ENCODE peak calls at places on chromosomes 3 and 15, in six cellular contexts. B is H1, I is K562, J is COR-L47, Y is WTC11, M is T-helper 9 cell. V is an unnamed sample.

GRCh38 chr3:52481819-52482521 is 13.2 kb upstream of the STAB1 start:
- DNase-seq in B (peak; percentile 51), I (peak; percentile 63), J (no peak), Y (peak; percentile 89), M (peak; percentile 24), V (no peak)

GRCh38 chr3:131699001-131699400 is 196.2 kb upstream of the MRPL3 start:
- DNase-seq in B (no peak), I (no peak), J (no peak), Y (no peak), M (no peak), V (no peak)

GRCh38 chr3:69420781-69421520 is 35.1 kb upstream of the FRMD4B start:
- DNase-seq in B (no peak), I (no peak), J (no peak), Y (no peak), M (no peak), V (no peak)

GRCh38 chr3:41716391-41716910 is 245.5 kb downstream of the ULK4 start:
- DNase-seq in B (no peak), I (no peak), J (no peak), Y (no peak), M (no peak), V (peak; percentile 6)

GRCh38 chr15:31238906-31239305 is 87.7 kb upstream of the KLF13 start:
- DNase-seq in B (no peak), I (no peak), J (no peak), Y (no peak), M (no peak), V (no peak)

GRCh38 chr15:56890038-56890437 is 28.4 kb upstream of the TCF12 start:
- DNase-seq in B (no peak), I (no peak), J (no peak), Y (no peak), M (no peak), V (no peak)

GRCh38 chr15:78167227-78167888 is 18.2 kb downstream of the IDH3A start:
- DNase-seq in B (no peak), I (no peak), J (no peak), Y (no peak), M (no peak), V (no peak)

GRCh38 chr15:29812384-29812694 is 9.9 kb downstream of the TJP1 start:
- DNase-seq in B (no peak), I (no peak), J (no peak), Y (no peak), M (no peak), V (no peak)

GRCh38 chr15:40591310-40591845 is 2.7 kb upstream of the KNL1 start:
- DNase-seq in B (no peak), I (peak; percentile 32), J (no peak), Y (peak; percentile 35), M (no peak), V (no peak)

GRCh38 chr3:169286992-169287391 is 376.5 kb downstream of the MECOM start:
- DNase-seq in B (no peak), I (no peak), J (no peak), Y (no peak), M (no peak), V (no peak)

GRCh38 chr15:85563731-85564130 is 183.3 kb downstream of the AKAP13 start:
- DNase-seq in B (no peak), I (no peak), J (no peak), Y (no peak), M (no peak), V (no peak)

GRCh38 chr15:75836953-75837321 is 6.3 kb upstream of the UBE2Q2 start:
- DNase-seq in B (no peak), I (no peak), J (no peak), Y (no peak), M (no peak), V (peak; percentile 67)

GRCh38 chr15:76155742-76156141 is 96.0 kb downstream of the TMEM266 start:
- DNase-seq in B (no peak), I (no peak), J (no peak), Y (no peak), M (no peak), V (no peak)

GRCh38 chr15:39828374-39828931 is 45.8 kb upstream of the FSIP1 start:
- DNase-seq in B (no peak), I (no peak), J (peak; percentile 35), Y (no peak), M (no peak), V (no peak)

GRCh38 chr3:111924283-111924682 is 54.5 kb upstream of the ABHD10 start:
- DNase-seq in B (no peak), I (no peak), J (peak; percentile 84), Y (no peak), M (no peak), V (no peak)

GRCh38 chr3:161890147-161890625 is 393.6 kb downstream of the OTOL1 start:
- DNase-seq in B (no peak), I (no peak), J (no peak), Y (no peak), M (no peak), V (peak; percentile 75)

GRCh38 chr3:171790898-171791694 is 19.2 kb downstream of the PLD1 start:
- DNase-seq in B (no peak), I (no peak), J (no peak), Y (no peak), M (no peak), V (no peak)

GRCh38 chr3:99509224-99509623 is 129.2 kb upstream of the COL8A1 start:
- DNase-seq in B (no peak), I (no peak), J (no peak), Y (no peak), M (no peak), V (no peak)

GRCh38 chr3:81716870-81717509 is 44.5 kb downstream of the GBE1 start:
- DNase-seq in B (no peak), I (peak; percentile 5), J (no peak), Y (no peak), M (no peak), V (no peak)

GRCh38 chr3:11390411-11391171 is 118.4 kb downstream of the ATG7 start:
- DNase-seq in B (no peak), I (no peak), J (no peak), Y (no peak), M (no peak), V (no peak)

GRCh38 chr15:47360296-47360695 is 357.0 kb upstream of the SEMA6D start:
- DNase-seq in B (no peak), I (no peak), J (no peak), Y (no peak), M (no peak), V (no peak)

GRCh38 chr3:147141516-147141915 is 264.8 kb downstream of the ZIC4 start:
- DNase-seq in B (no peak), I (no peak), J (no peak), Y (no peak), M (no peak), V (no peak)

GRCh38 chr3:194124221-194124620 is 11.7 kb upstream of the HES1 start:
- DNase-seq in B (no peak), I (no peak), J (no peak), Y (no peak), M (no peak), V (no peak)

GRCh38 chr15:40762919-40763800 is 708 bp upstream of the GCHFR start:
- DNase-seq in B (no peak), I (peak; percentile 87), J (peak; percentile 89), Y (peak; percentile 50), M (peak; percentile 46), V (peak; percentile 50)

GRCh38 chr3:112813723-112814171 is 32.9 kb downstream of the CD200R1L start:
- DNase-seq in B (no peak), I (no peak), J (no peak), Y (no peak), M (no peak), V (no peak)

GRCh38 chr3:14142567-14143270 is 17.9 kb downstream of the TMEM43 start:
- DNase-seq in B (no peak), I (no peak), J (no peak), Y (peak; percentile 1), M (peak; percentile 65), V (no peak)

GRCh38 chr3:47781326-47781684 is 388 bp downstream of the SMARCC1 start:
- DNase-seq in B (no peak), I (peak; percentile 87), J (no peak), Y (peak; percentile 48), M (peak; percentile 56), V (peak; percentile 54)

GRCh38 chr15:96888764-96889163 is 558.3 kb downstream of the NR2F2 start:
- DNase-seq in B (no peak), I (no peak), J (no peak), Y (no peak), M (no peak), V (no peak)